ENCODE peak calls at places on chromosome 7, in four cellular contexts. W is stimulated activated naive CD8-positive, alpha-beta T cell treated with anti-CD3 and anti-CD28 coated beads, Interleukin-15, amount 100 ng/mL, for 72 hours; F is activated CD4-positive, CD25-positive, alpha-beta regulatory T cell treated with anti-CD3 and anti-CD28 coated beads, Interleukin-2, amount 50 U/mL, for 72 hours; B is stromal cell of bone marrow. P is an unnamed sample.

GRCh38 chr7:19122018-19122588 is 4.7 kb upstream of the TWIST1 start:
- DNase-seq in W (no peak), B (no peak), F (no peak), P (no peak)

GRCh38 chr7:101153969-101154692 is at the start of gene AP1S1:
- DNase-seq in F (peak; percentile 90), B (peak; percentile 83), W (peak; percentile 85), P (peak; percentile 93)

GRCh38 chr7:123598657-123599056 is 3.0 kb upstream of the ASB15 start:
- DNase-seq in W (no peak), F (no peak), B (no peak), P (no peak)

GRCh38 chr7:37920619-37921339 is at the start of gene EPDR1:
- DNase-seq in B (no peak), F (no peak), W (peak; percentile 35), P (peak; percentile 45)

GRCh38 chr7:85471312-85471711 is 284.5 kb upstream of the SEMA3D start:
- DNase-seq in W (no peak), B (no peak), F (no peak), P (no peak)

GRCh38 chr7:325051-325798 is 35.3 kb downstream of the FOXL3 start:
- DNase-seq in W (no peak), B (no peak), F (no peak), P (no peak)

GRCh38 chr7:127900735-127901685 is 130.2 kb downstream of the LRRC4 start:
- DNase-seq in B (no peak), F (no peak), W (no peak), P (no peak)

GRCh38 chr7:7696458-7697119 is 21.8 kb downstream of the RPA3 start:
- DNase-seq in F (no peak), W (no peak), B (peak; percentile 26), P (no peak)

GRCh38 chr7:135842446-135843175 is 94.0 kb upstream of the FAM180A start:
- DNase-seq in B (no peak), W (no peak), F (no peak), P (no peak)